ENCODE peak calls at places on chromosome 13, in six cellular contexts. A, C, S, Q, K and H are unnamed samples.
A peak's percentile ranks its signal among the peaks of the same experiment; 100 is the strongest.

GRCh38 chr13:105196052-105196451 is 1339.4 kb downstream of the EFNB2 start:
- DNase-seq in S (no peak), C (no peak), K (peak; percentile 58), Q (peak; percentile 25), A (no peak), H (no peak)

GRCh38 chr13:108060111-108060510 is 155.2 kb downstream of the LIG4 start:
- DNase-seq in K (no peak), C (no peak), S (no peak), Q (no peak), A (no peak), H (no peak)

GRCh38 chr13:78993792-78994191 is 334.8 kb upstream of the OBI1 start:
- DNase-seq in Q (no peak), A (no peak), K (no peak), C (no peak), S (no peak), H (no peak)

GRCh38 chr13:113582841-113583631 is 1.5 kb upstream of the TFDP1 start:
- DNase-seq in K (no peak), S (no peak), Q (no peak), A (no peak), C (peak; percentile 38), H (no peak)

GRCh38 chr13:29472317-29472961 is 123.0 kb downstream of the SLC7A1 start:
- DNase-seq in A (no peak), S (peak; percentile 63), C (no peak), Q (peak; percentile 65), K (peak; percentile 58), H (peak; percentile 53)

GRCh38 chr13:21221268-21221667 is 44.8 kb downstream of the MRPL57 start:
- DNase-seq in K (no peak), S (no peak), A (no peak), C (no peak), Q (no peak), H (no peak)

GRCh38 chr13:47545206-47545605 is 455.9 kb downstream of the SUCLA2 start:
- DNase-seq in S (no peak), C (no peak), A (no peak), K (no peak), Q (no peak), H (no peak)

GRCh38 chr13:69264362-69265334 is 843.0 kb upstream of the ATXN8OS start:
- DNase-seq in S (no peak), C (no peak), A (no peak), K (no peak), Q (no peak), H (no peak)

GRCh38 chr13:109810761-109811510 is 24.6 kb upstream of the IRS2 start:
- DNase-seq in S (no peak), A (no peak), C (no peak), K (no peak), Q (no peak), H (no peak)

GRCh38 chr13:48210178-48210577 is 22.8 kb upstream of the ITM2B start:
- DNase-seq in S (no peak), K (peak; percentile 86), C (no peak), Q (peak; percentile 23), A (no peak), H (no peak)

GRCh38 chr13:23991119-23991518 is 93.8 kb upstream of the C1QTNF9B start:
- DNase-seq in S (no peak), K (no peak), Q (no peak), A (no peak), C (no peak), H (no peak)

DNA sequence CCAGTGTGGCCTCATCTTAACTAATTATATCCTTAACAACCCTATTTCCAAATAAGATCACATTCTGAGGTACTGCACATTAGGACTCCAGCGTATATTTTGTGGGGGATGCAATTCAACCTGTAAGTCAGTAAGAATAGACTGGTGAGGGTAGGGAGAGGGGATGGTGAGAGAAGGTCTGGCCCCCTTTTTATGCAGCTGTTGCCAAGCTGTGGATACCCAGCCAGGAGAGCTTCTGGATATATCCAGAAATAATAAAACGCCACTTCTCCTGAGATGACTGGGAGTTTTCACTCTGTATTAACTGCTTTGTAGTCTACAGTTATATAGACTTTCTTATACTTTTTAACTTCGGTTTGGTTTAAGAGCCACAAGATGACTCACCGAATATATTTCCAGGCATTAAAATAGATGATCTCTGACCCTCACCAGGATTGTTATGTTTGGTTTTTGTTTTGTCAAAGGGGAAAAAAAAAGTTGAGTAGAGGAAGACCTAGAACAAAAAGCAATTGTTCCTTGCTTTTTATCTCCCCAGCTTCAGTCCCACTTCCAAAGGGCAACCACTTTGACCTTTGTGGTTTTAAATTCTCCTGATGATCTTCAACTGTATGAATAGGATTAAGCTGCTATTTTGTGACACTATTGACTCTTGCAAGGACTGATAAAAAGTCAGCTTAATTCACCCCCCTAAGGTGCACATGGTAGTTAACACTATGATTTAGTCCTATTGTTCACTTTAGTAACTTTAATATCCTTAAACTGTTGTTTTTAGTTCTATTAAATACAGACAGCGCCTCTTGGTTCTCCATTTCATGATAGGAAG is 3.1 kb upstream of the NEK3 start:
- DNase-seq in S (peak; percentile 35), Q (no peak), A (no peak), K (peak; percentile 70), C (no peak), H (no peak)
- H3K27ac ChIP-seq in S (no peak overlapping the region), Q (no peak overlapping the region), A (no peak overlapping the region), K (no peak overlapping the region), C (no peak overlapping the region), H (no peak overlapping the region)

DNA sequence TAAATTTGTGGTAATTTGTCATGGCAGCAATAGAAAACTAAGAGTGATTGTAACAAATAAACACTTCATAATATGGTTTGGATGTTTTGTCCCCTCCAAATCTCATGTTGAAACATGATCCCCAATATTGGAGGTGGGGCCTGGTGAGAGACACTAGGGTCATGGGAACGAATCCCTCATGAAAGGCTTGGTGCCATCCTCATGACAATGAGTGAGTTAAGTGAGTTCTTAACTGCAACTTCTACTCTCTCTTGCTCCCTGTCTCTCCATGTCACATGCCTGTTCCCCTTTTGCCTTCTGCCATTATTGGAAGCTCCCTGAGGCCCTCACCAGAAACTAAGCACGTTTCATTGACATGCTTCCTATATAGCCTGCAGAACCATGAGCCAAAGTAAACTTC is 1233.2 kb downstream of the OLFM4 start:
- DNase-seq in Q (no peak), C (no peak), A (no peak), K (no peak), S (no peak), H (no peak)
- H3K4me1 ChIP-seq in Q (no peaks in the 10 kb centered on the region), C (no peaks in the 10 kb centered on the region), A (no peaks in the 10 kb centered on the region), K (no peaks in the 10 kb centered on the region), S (no peaks in the 10 kb centered on the region), H (no peaks in the 10 kb centered on the region)

GRCh38 chr13:41960700-41961697 is at the start of gene VWA8:
- DNase-seq in S (peak; percentile 63), K (peak; percentile 78), C (peak; percentile 85), Q (peak; percentile 86), A (peak; percentile 80), H (peak; percentile 83)
- TF ChIP-seq POLR2A in S (peak; percentile 63), K (no peak), C (peak; percentile 62), Q (peak; percentile 66), A (no peak), H (peak; percentile 32)

DNA sequence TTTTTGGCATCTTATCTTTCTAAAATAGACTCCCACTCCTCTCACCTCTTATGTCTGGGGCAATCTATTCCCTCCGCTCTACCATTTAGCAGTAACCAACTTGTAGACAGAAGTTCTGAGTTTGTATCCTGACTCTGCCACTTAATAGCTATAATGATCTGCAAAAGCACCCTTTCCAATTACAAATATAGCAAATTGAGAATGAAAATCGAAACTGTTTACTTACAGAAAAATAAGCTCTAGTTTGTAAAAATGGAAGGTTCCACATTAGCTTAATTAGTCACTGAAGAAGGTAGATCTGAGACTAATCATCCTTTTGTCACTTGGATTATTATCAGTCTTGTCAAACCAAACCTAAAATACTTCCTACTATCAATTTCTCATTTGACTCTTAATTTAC is 409.3 kb downstream of the DIAPH3 start:
- DNase-seq in A (no peak), S (no peak), K (no peak), C (no peak), Q (no peak), H (no peak)
- H3K27ac ChIP-seq in A (no peak overlapping the region), S (no peak overlapping the region), K (no peak overlapping the region), C (no peak overlapping the region), Q (no peak overlapping the region), H (no peak overlapping the region)